ENCODE peak calls at places on chromosomes 5 and 9, in five cellular contexts. One of them, this sample, is unnamed.

GRCh38 chr5:149719666-149720065 is 10.4 kb upstream of the PPARGC1B start:
- DNase-seq in SK-N-SH: no peak
- DNase-seq in K562: no peak
- DNase-seq in GM12878: no peak
- DNase-seq in IMR-90: no peak
- DNase-seq in this sample: no peak

GRCh38 chr5:106094128-106094726 is 1576.5 kb downstream of the EFNA5 start:
- DNase-seq in SK-N-SH: peak; percentile 40
- DNase-seq in K562: no peak
- DNase-seq in GM12878: peak; percentile 3
- DNase-seq in IMR-90: peak; percentile 69
- DNase-seq in this sample: no peak

GRCh38 chr9:7130421-7130820 is 372.6 kb downstream of the KDM4C start:
- DNase-seq in SK-N-SH: peak; percentile 53
- DNase-seq in K562: no peak
- DNase-seq in GM12878: no peak
- DNase-seq in IMR-90: no peak
- DNase-seq in this sample: no peak

GRCh38 chr5:5741418-5741817 is 318.9 kb downstream of the ICE1 start:
- DNase-seq in SK-N-SH: no peak
- DNase-seq in K562: no peak
- DNase-seq in GM12878: no peak
- DNase-seq in IMR-90: no peak
- DNase-seq in this sample: no peak

GRCh38 chr9:6415266-6415665 is 2.3 kb downstream of the UHRF2 start:
- DNase-seq in SK-N-SH: peak; percentile 22
- DNase-seq in K562: no peak
- DNase-seq in GM12878: no peak
- DNase-seq in IMR-90: no peak
- DNase-seq in this sample: no peak

GRCh38 chr9:99049228-99049627 is 55.7 kb upstream of the TGFBR1 start:
- DNase-seq in SK-N-SH: no peak
- DNase-seq in K562: no peak
- DNase-seq in GM12878: no peak
- DNase-seq in IMR-90: no peak
- DNase-seq in this sample: no peak

GRCh38 chr5:4970171-4970570 is 170.0 kb upstream of the ADAMTS16 start:
- DNase-seq in SK-N-SH: no peak
- DNase-seq in K562: no peak
- DNase-seq in GM12878: no peak
- DNase-seq in IMR-90: no peak
- DNase-seq in this sample: no peak

GRCh38 chr5:138650999-138651766 is 76.0 kb upstream of the HSPA9 start:
- DNase-seq in SK-N-SH: no peak
- DNase-seq in K562: no peak
- DNase-seq in GM12878: no peak
- DNase-seq in IMR-90: no peak
- DNase-seq in this sample: no peak

GRCh38 chr5:24068507-24068906 is 561.1 kb downstream of the PRDM9 start:
- DNase-seq in SK-N-SH: no peak
- DNase-seq in K562: no peak
- DNase-seq in GM12878: no peak
- DNase-seq in IMR-90: no peak
- DNase-seq in this sample: no peak

GRCh38 chr5:137641148-137641547 is 94.7 kb downstream of the KLHL3 start:
- DNase-seq in SK-N-SH: no peak
- DNase-seq in K562: no peak
- DNase-seq in GM12878: no peak
- DNase-seq in IMR-90: peak; percentile 58
- DNase-seq in this sample: no peak

GRCh38 chr9:112831281-112831851 is 59.3 kb downstream of the SLC46A2 start:
- DNase-seq in SK-N-SH: no peak
- DNase-seq in K562: no peak
- DNase-seq in GM12878: no peak
- DNase-seq in IMR-90: no peak
- DNase-seq in this sample: no peak

GRCh38 chr9:20611751-20612287 is 10.5 kb downstream of the MLLT3 start:
- DNase-seq in SK-N-SH: peak; percentile 9
- DNase-seq in K562: no peak
- DNase-seq in GM12878: no peak
- DNase-seq in IMR-90: peak; percentile 84
- DNase-seq in this sample: peak; percentile 64

GRCh38 chr5:15938961-15939360 is 240.6 kb downstream of the MARCHF11 start:
- DNase-seq in SK-N-SH: no peak
- DNase-seq in K562: no peak
- DNase-seq in GM12878: no peak
- DNase-seq in IMR-90: peak; percentile 93
- DNase-seq in this sample: no peak

GRCh38 chr9:137017791-137018497 is 10.1 kb downstream of the ABCA2 start:
- DNase-seq in SK-N-SH: no peak
- DNase-seq in K562: peak; percentile 32
- DNase-seq in GM12878: no peak
- DNase-seq in IMR-90: no peak
- DNase-seq in this sample: no peak

GRCh38 chr9:95211028-95211427 is 106.5 kb downstream of the FANCC start:
- DNase-seq in SK-N-SH: no peak
- DNase-seq in K562: no peak
- DNase-seq in GM12878: no peak
- DNase-seq in IMR-90: no peak
- DNase-seq in this sample: no peak

GRCh38 chr9:129473523-129474244 is 147.2 kb downstream of the C9orf50 start:
- DNase-seq in SK-N-SH: no peak
- DNase-seq in K562: peak; percentile 24
- DNase-seq in GM12878: no peak
- DNase-seq in IMR-90: peak; percentile 58
- DNase-seq in this sample: no peak

GRCh38 chr9:114452219-114453169 is 52.8 kb downstream of the WHRN start:
- DNase-seq in SK-N-SH: no peak
- DNase-seq in K562: no peak
- DNase-seq in GM12878: no peak
- DNase-seq in IMR-90: no peak
- DNase-seq in this sample: no peak

GRCh38 chr9:88532320-88532719 is 2.7 kb upstream of the NXNL2 start:
- DNase-seq in SK-N-SH: no peak
- DNase-seq in K562: no peak
- DNase-seq in GM12878: no peak
- DNase-seq in IMR-90: peak; percentile 46
- DNase-seq in this sample: no peak

GRCh38 chr5:90707698-90708097 is 149.1 kb downstream of the ADGRV1 start:
- DNase-seq in SK-N-SH: no peak
- DNase-seq in K562: no peak
- DNase-seq in GM12878: no peak
- DNase-seq in IMR-90: no peak
- DNase-seq in this sample: no peak

GRCh38 chr9:117678882-117679281 is 25.3 kb upstream of the TLR4 start:
- DNase-seq in SK-N-SH: no peak
- DNase-seq in K562: no peak
- DNase-seq in GM12878: no peak
- DNase-seq in IMR-90: no peak
- DNase-seq in this sample: no peak

GRCh38 chr9:137077758-137078693 is 709 bp downstream of the UAP1L1 start:
- DNase-seq in SK-N-SH: peak; percentile 49
- DNase-seq in K562: no peak
- DNase-seq in GM12878: no peak
- DNase-seq in IMR-90: no peak
- DNase-seq in this sample: no peak

GRCh38 chr9:38065369-38066075 is 3.5 kb downstream of the SHB start:
- DNase-seq in SK-N-SH: no peak
- DNase-seq in K562: peak; percentile 47
- DNase-seq in GM12878: no peak
- DNase-seq in IMR-90: no peak
- DNase-seq in this sample: no peak

GRCh38 chr9:112705773-112706427 is 12.0 kb downstream of the INIP start:
- DNase-seq in SK-N-SH: peak; percentile 14
- DNase-seq in K562: no peak
- DNase-seq in GM12878: no peak
- DNase-seq in IMR-90: peak; percentile 36
- DNase-seq in this sample: peak; percentile 40

GRCh38 chr5:161391724-161392123 is 154.8 kb downstream of the GABRB2 start:
- DNase-seq in SK-N-SH: no peak
- DNase-seq in K562: no peak
- DNase-seq in GM12878: no peak
- DNase-seq in IMR-90: no peak
- DNase-seq in this sample: no peak

GRCh38 chr9:1458503-1458902 is 408.3 kb downstream of the DMRT2 start:
- DNase-seq in SK-N-SH: no peak
- DNase-seq in K562: no peak
- DNase-seq in GM12878: no peak
- DNase-seq in IMR-90: peak; percentile 2
- DNase-seq in this sample: no peak

GRCh38 chr9:88959727-88960469 is 31.4 kb upstream of the S1PR3 start:
- DNase-seq in SK-N-SH: no peak
- DNase-seq in K562: no peak
- DNase-seq in GM12878: no peak
- DNase-seq in IMR-90: no peak
- DNase-seq in this sample: no peak

GRCh38 chr9:29816954-29817703 is 2243.8 kb upstream of the C9orf72 start:
- DNase-seq in SK-N-SH: no peak
- DNase-seq in K562: no peak
- DNase-seq in GM12878: no peak
- DNase-seq in IMR-90: no peak
- DNase-seq in this sample: no peak

GRCh38 chr5:115543931-115544370 is 624 bp downstream of the FEM1C start:
- DNase-seq in SK-N-SH: no peak
- DNase-seq in K562: no peak
- DNase-seq in GM12878: no peak
- DNase-seq in IMR-90: peak; percentile 53
- DNase-seq in this sample: peak; percentile 29

GRCh38 chr5:61332369-61332745 is 299 bp downstream of the ZSWIM6 start:
- DNase-seq in SK-N-SH: peak; percentile 52
- DNase-seq in K562: no peak
- DNase-seq in GM12878: no peak
- DNase-seq in IMR-90: no peak
- DNase-seq in this sample: no peak

GRCh38 chr9:20989923-20990341 is 41.5 kb downstream of the HACD4 start:
- DNase-seq in SK-N-SH: no peak
- DNase-seq in K562: no peak
- DNase-seq in GM12878: no peak
- DNase-seq in IMR-90: no peak
- DNase-seq in this sample: no peak

GRCh38 chr9:36152741-36153438 is 16.3 kb upstream of the CCIN start:
- DNase-seq in SK-N-SH: no peak
- DNase-seq in K562: no peak
- DNase-seq in GM12878: no peak
- DNase-seq in IMR-90: no peak
- DNase-seq in this sample: no peak

GRCh38 chr5:56985941-56986630 is 34.2 kb upstream of the MIER3 start:
- DNase-seq in SK-N-SH: no peak
- DNase-seq in K562: no peak
- DNase-seq in GM12878: no peak
- DNase-seq in IMR-90: no peak
- DNase-seq in this sample: no peak

GRCh38 chr5:79876510-79876909 is 114.6 kb downstream of the MTX3 start:
- DNase-seq in SK-N-SH: no peak
- DNase-seq in K562: no peak
- DNase-seq in GM12878: no peak
- DNase-seq in IMR-90: peak; percentile 7
- DNase-seq in this sample: no peak

GRCh38 chr9:86829496-86830046 is 117.7 kb downstream of the GAS1 start:
- DNase-seq in SK-N-SH: no peak
- DNase-seq in K562: no peak
- DNase-seq in GM12878: no peak
- DNase-seq in IMR-90: no peak
- DNase-seq in this sample: no peak

GRCh38 chr5:142048272-142048671 is 35.4 kb upstream of the GNPDA1 start:
- DNase-seq in SK-N-SH: no peak
- DNase-seq in K562: no peak
- DNase-seq in GM12878: no peak
- DNase-seq in IMR-90: no peak
- DNase-seq in this sample: no peak

GRCh38 chr9:138112090-138112748 is 234.6 kb downstream of the CACNA1B start:
- DNase-seq in SK-N-SH: no peak
- DNase-seq in K562: no peak
- DNase-seq in GM12878: no peak
- DNase-seq in IMR-90: no peak
- DNase-seq in this sample: no peak

GRCh38 chr9:138111607-138112006 is 234.0 kb downstream of the CACNA1B start:
- DNase-seq in SK-N-SH: peak; percentile 11
- DNase-seq in K562: no peak
- DNase-seq in GM12878: no peak
- DNase-seq in IMR-90: no peak
- DNase-seq in this sample: no peak

GRCh38 chr9:138115506-138115905 is 237.9 kb downstream of the CACNA1B start:
- DNase-seq in SK-N-SH: peak; percentile 10
- DNase-seq in K562: no peak
- DNase-seq in GM12878: no peak
- DNase-seq in IMR-90: no peak
- DNase-seq in this sample: no peak

GRCh38 chr9:138114501-138115245 is 237.1 kb downstream of the CACNA1B start:
- DNase-seq in SK-N-SH: no peak
- DNase-seq in K562: no peak
- DNase-seq in GM12878: no peak
- DNase-seq in IMR-90: no peak
- DNase-seq in this sample: no peak

GRCh38 chr9:138112791-138113600 is 235.4 kb downstream of the CACNA1B start:
- DNase-seq in SK-N-SH: no peak
- DNase-seq in K562: no peak
- DNase-seq in GM12878: no peak
- DNase-seq in IMR-90: no peak
- DNase-seq in this sample: no peak
- H3K9me3 ChIP-seq in SK-N-SH: no peaks in the 10 kb centered on the region
- H3K9me3 ChIP-seq in K562: no peaks in the 10 kb centered on the region
- H3K9me3 ChIP-seq in GM12878: no peaks in the 10 kb centered on the region
- H3K9me3 ChIP-seq in IMR-90: peaks cover 54% of the 10 kb centered on the region
- H3K9me3 ChIP-seq in this sample: no peaks in the 10 kb centered on the region

DNA sequence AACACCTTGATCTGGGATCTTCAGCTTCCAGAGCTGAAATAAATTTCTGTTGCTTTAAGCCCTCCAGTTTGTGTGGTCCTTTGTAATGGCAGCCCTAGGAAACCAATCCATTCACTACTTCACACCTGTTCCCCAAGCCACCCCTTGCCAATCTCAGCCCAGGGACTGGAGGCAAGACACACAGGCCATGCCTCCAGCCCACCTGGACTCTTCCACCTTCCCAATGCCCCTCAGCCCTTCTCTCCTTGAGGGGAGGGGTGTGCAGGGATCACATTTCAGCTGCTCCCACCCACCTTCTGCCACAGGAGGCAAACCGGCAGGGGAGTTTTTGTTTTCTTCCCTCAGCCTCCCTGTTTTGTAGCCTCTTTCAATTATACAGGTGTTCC is 1.5 kb downstream of the CCNJL start:
- DNase-seq in SK-N-SH: no peak
- DNase-seq in K562: no peak
- DNase-seq in GM12878: no peak
- DNase-seq in IMR-90: no peak
- DNase-seq in this sample: no peak
- TF ChIP-seq MXI1 in SK-N-SH: no peak
- TF ChIP-seq MXI1 in K562: no peak
- TF ChIP-seq MXI1 in GM12878: no peak
- TF ChIP-seq MXI1 in IMR-90: no peak
- TF ChIP-seq MXI1 in this sample: no peak

GRCh38 chr9:14654932-14655331 is 38.3 kb downstream of the ZDHHC21 start:
- DNase-seq in SK-N-SH: no peak
- DNase-seq in K562: no peak
- DNase-seq in GM12878: no peak
- DNase-seq in IMR-90: peak; percentile 7
- DNase-seq in this sample: no peak
- H3K9me3 ChIP-seq in SK-N-SH: peaks cover 17% of the 10 kb centered on the region
- H3K9me3 ChIP-seq in K562: no peaks in the 10 kb centered on the region
- H3K9me3 ChIP-seq in GM12878: peaks cover 15% of the 10 kb centered on the region
- H3K9me3 ChIP-seq in IMR-90: peaks cover 4% of the 10 kb centered on the region
- H3K9me3 ChIP-seq in this sample: peaks cover 23% of the 10 kb centered on the region

GRCh38 chr5:27830551-27830950 is 792.2 kb upstream of the CDH9 start:
- DNase-seq in SK-N-SH: no peak
- DNase-seq in K562: no peak
- DNase-seq in GM12878: no peak
- DNase-seq in IMR-90: no peak
- DNase-seq in this sample: no peak
- TF ChIP-seq MXI1 in SK-N-SH: no peak
- TF ChIP-seq MXI1 in K562: no peak
- TF ChIP-seq MXI1 in GM12878: no peak
- TF ChIP-seq MXI1 in IMR-90: no peak
- TF ChIP-seq MXI1 in this sample: no peak

This sample was measured in HepG2.